ENCODE peak calls at places on chromosomes 13 and 19, in eight cellular contexts. One of them, this sample, is unnamed. For H3K9me3, the result is how much of the 10 kb centered on the place peaks cover.

GRCh38 chr13:94710081-94710809 is 2.1 kb downstream of the SOX21 start:
- DNase-seq in Peyer's patch: no peak
- DNase-seq in body of pancreas: no peak
- DNase-seq in heart left ventricle: no peak
- DNase-seq in endodermal cell: no peak
- DNase-seq in transverse colon: no peak
- DNase-seq in WERI-Rb-1: no peak
- DNase-seq in sigmoid colon: no peak
- DNase-seq in this sample: no peak

GRCh38 chr19:46798713-46799112 is 10.3 kb upstream of the SLC1A5 start:
- DNase-seq in endodermal cell: no peak
- DNase-seq in sigmoid colon: no peak
- DNase-seq in WERI-Rb-1: no peak
- DNase-seq in transverse colon: no peak
- DNase-seq in heart left ventricle: no peak
- DNase-seq in Peyer's patch: no peak
- DNase-seq in body of pancreas: no peak
- DNase-seq in this sample: no peak

GRCh38 chr13:49374585-49375290 is 69.1 kb downstream of the CAB39L start:
- DNase-seq in Peyer's patch: no peak
- DNase-seq in sigmoid colon: no peak
- DNase-seq in body of pancreas: no peak
- DNase-seq in WERI-Rb-1: no peak
- DNase-seq in heart left ventricle: no peak
- DNase-seq in endodermal cell: no peak
- DNase-seq in transverse colon: no peak
- DNase-seq in this sample: no peak

GRCh38 chr13:36675213-36675536 is 1.4 kb downstream of the SERTM1 start:
- DNase-seq in body of pancreas: no peak
- DNase-seq in heart left ventricle: no peak
- DNase-seq in sigmoid colon: no peak
- DNase-seq in transverse colon: no peak
- DNase-seq in Peyer's patch: no peak
- DNase-seq in WERI-Rb-1: no peak
- DNase-seq in endodermal cell: no peak
- DNase-seq in this sample: no peak

GRCh38 chr19:32566246-32566830 is 14.7 kb upstream of the PDCD5 start:
- DNase-seq in heart left ventricle: no peak
- DNase-seq in Peyer's patch: no peak
- DNase-seq in sigmoid colon: no peak
- DNase-seq in body of pancreas: no peak
- DNase-seq in transverse colon: no peak
- DNase-seq in endodermal cell: no peak
- DNase-seq in WERI-Rb-1: no peak
- DNase-seq in this sample: no peak

GRCh38 chr13:72397265-72397664 is 330.2 kb downstream of the MZT1 start:
- DNase-seq in transverse colon: no peak
- DNase-seq in WERI-Rb-1: no peak
- DNase-seq in sigmoid colon: no peak
- DNase-seq in heart left ventricle: no peak
- DNase-seq in body of pancreas: no peak
- DNase-seq in Peyer's patch: no peak
- DNase-seq in endodermal cell: no peak
- DNase-seq in this sample: no peak

GRCh38 chr19:54281008-54281728 is at the start of gene LILRB2:
- DNase-seq in endodermal cell: no peak
- DNase-seq in sigmoid colon: peak
- DNase-seq in heart left ventricle: no peak
- DNase-seq in WERI-Rb-1: no peak
- DNase-seq in transverse colon: no peak
- DNase-seq in Peyer's patch: peak
- DNase-seq in body of pancreas: no peak
- DNase-seq in this sample: no peak

GRCh38 chr19:54612428-54612827 is 17.9 kb upstream of the LILRB1 start:
- DNase-seq in heart left ventricle: no peak
- DNase-seq in endodermal cell: no peak
- DNase-seq in sigmoid colon: no peak
- DNase-seq in transverse colon: no peak
- DNase-seq in Peyer's patch: no peak
- DNase-seq in WERI-Rb-1: no peak
- DNase-seq in body of pancreas: no peak
- DNase-seq in this sample: no peak

GRCh38 chr19:49241769-49242168 is 83.2 kb downstream of the SLC6A16 start:
- DNase-seq in heart left ventricle: no peak
- DNase-seq in Peyer's patch: no peak
- DNase-seq in transverse colon: no peak
- DNase-seq in endodermal cell: no peak
- DNase-seq in sigmoid colon: no peak
- DNase-seq in body of pancreas: no peak
- DNase-seq in WERI-Rb-1: no peak
- DNase-seq in this sample: no peak

GRCh38 chr13:62879071-62879470 is 1463.4 kb upstream of the PCDH20 start:
- DNase-seq in endodermal cell: no peak
- DNase-seq in Peyer's patch: no peak
- DNase-seq in body of pancreas: no peak
- DNase-seq in transverse colon: no peak
- DNase-seq in WERI-Rb-1: no peak
- DNase-seq in heart left ventricle: no peak
- DNase-seq in sigmoid colon: no peak
- DNase-seq in this sample: no peak

GRCh38 chr19:55098716-55099556 is 18.5 kb downstream of the PPP1R12C start:
- DNase-seq in endodermal cell: peak
- DNase-seq in WERI-Rb-1: no peak
- DNase-seq in sigmoid colon: peak
- DNase-seq in body of pancreas: no peak
- DNase-seq in heart left ventricle: no peak
- DNase-seq in transverse colon: no peak
- DNase-seq in Peyer's patch: no peak
- DNase-seq in this sample: peak

GRCh38 chr13:39602614-39603366 is at the start of gene LHFPL6:
- DNase-seq in WERI-Rb-1: peak
- DNase-seq in heart left ventricle: peak
- DNase-seq in transverse colon: peak
- DNase-seq in body of pancreas: peak
- DNase-seq in Peyer's patch: peak
- DNase-seq in sigmoid colon: peak
- DNase-seq in endodermal cell: peak
- DNase-seq in this sample: peak

GRCh38 chr19:57708641-57709354 is at the start of gene ZNF154:
- DNase-seq in body of pancreas: peak
- DNase-seq in transverse colon: peak
- DNase-seq in endodermal cell: peak
- DNase-seq in Peyer's patch: peak
- DNase-seq in heart left ventricle: peak
- DNase-seq in WERI-Rb-1: no peak
- DNase-seq in sigmoid colon: peak
- DNase-seq in this sample: no peak

GRCh38 chr19:54462713-54463530 is 656 bp downstream of the LENG9 start:
- DNase-seq in heart left ventricle: peak
- DNase-seq in body of pancreas: peak
- DNase-seq in WERI-Rb-1: peak
- DNase-seq in transverse colon: peak
- DNase-seq in sigmoid colon: peak
- DNase-seq in endodermal cell: peak
- DNase-seq in Peyer's patch: peak
- DNase-seq in this sample: peak

GRCh38 chr19:18590273-18591272 is 2.0 kb downstream of the REX1BD start:
- DNase-seq in sigmoid colon: peak
- DNase-seq in endodermal cell: peak
- DNase-seq in heart left ventricle: no peak
- DNase-seq in WERI-Rb-1: peak
- DNase-seq in body of pancreas: no peak
- DNase-seq in transverse colon: peak
- DNase-seq in Peyer's patch: no peak
- DNase-seq in this sample: no peak

GRCh38 chr13:22311734-22312404 is 641.0 kb downstream of the FGF9 start:
- DNase-seq in Peyer's patch: no peak
- DNase-seq in WERI-Rb-1: no peak
- DNase-seq in heart left ventricle: no peak
- DNase-seq in endodermal cell: peak
- DNase-seq in sigmoid colon: peak
- DNase-seq in transverse colon: no peak
- DNase-seq in body of pancreas: no peak
- DNase-seq in this sample: no peak

GRCh38 chr19:56538254-56538760 is 441 bp upstream of the ZFP28 start:
- DNase-seq in sigmoid colon: peak
- DNase-seq in WERI-Rb-1: peak
- DNase-seq in body of pancreas: peak
- DNase-seq in Peyer's patch: peak
- DNase-seq in heart left ventricle: peak
- DNase-seq in transverse colon: peak
- DNase-seq in endodermal cell: peak
- DNase-seq in this sample: peak

GRCh38 chr19:56538761-56539263 is at the start of gene ZFP28:
- DNase-seq in sigmoid colon: no peak
- DNase-seq in body of pancreas: peak
- DNase-seq in WERI-Rb-1: peak
- DNase-seq in heart left ventricle: peak
- DNase-seq in transverse colon: peak
- DNase-seq in endodermal cell: peak
- DNase-seq in Peyer's patch: peak
- DNase-seq in this sample: peak

GRCh38 chr19:56537442-56537841 is 1.3 kb upstream of the ZFP28 start:
- DNase-seq in transverse colon: no peak
- DNase-seq in WERI-Rb-1: no peak
- DNase-seq in endodermal cell: no peak
- DNase-seq in sigmoid colon: no peak
- DNase-seq in heart left ventricle: no peak
- DNase-seq in Peyer's patch: no peak
- DNase-seq in body of pancreas: no peak
- DNase-seq in this sample: no peak
- H3K9me3 ChIP-seq in transverse colon: under half
- H3K9me3 ChIP-seq in WERI-Rb-1: under half
- H3K9me3 ChIP-seq in endodermal cell: half or more
- H3K9me3 ChIP-seq in sigmoid colon: under half
- H3K9me3 ChIP-seq in heart left ventricle: half or more
- H3K9me3 ChIP-seq in Peyer's patch: under half
- H3K9me3 ChIP-seq in body of pancreas: under half
- H3K9me3 ChIP-seq in this sample: half or more

DNA sequence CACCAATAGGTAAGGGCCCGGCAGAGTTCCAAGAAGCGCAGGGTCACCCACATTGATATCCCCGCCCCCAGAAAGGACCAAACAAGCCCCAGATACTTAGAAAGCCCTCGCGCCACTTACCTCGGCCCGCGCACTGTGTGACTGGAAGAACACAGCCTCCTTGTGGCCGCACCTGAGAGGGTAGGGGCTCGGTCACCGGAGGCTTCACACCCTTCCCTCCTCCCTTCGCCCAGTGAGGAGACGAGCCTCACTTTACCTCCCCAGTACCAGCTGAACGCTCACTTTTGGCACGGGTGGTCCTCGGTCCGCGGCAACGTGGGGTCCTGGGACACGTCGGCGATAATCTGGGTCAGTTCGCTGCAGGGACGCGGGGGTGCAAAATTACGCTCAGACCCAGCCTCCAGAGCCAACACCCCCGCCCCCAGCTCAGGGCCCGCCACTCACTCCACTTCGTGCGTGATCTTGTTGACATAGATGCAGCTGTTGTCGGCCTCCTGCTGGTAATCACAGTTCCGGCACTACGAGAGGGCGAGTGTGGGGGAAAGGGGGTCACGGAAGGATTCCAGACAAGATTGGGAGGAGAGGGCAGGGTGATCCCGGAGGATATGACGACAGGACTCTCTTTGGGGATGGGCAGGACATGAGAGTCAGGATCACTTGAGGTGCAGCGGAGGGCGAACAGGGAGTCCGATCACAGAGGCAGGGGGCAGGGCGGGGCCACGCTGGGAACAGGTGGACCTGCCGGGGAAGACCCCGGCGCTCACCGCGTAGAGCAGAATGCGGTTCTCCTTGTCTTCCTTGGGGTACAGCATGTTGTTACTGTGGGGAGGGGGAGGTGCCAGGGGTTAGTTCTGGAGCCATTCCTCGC is 546 bp downstream of the POLR2I start:
- DNase-seq in WERI-Rb-1: peak
- DNase-seq in heart left ventricle: peak
- DNase-seq in endodermal cell: peak
- DNase-seq in sigmoid colon: no peak
- DNase-seq in transverse colon: peak
- DNase-seq in body of pancreas: peak
- DNase-seq in Peyer's patch: peak
- DNase-seq in this sample: peak
- TF ChIP-seq CTCF in WERI-Rb-1: peak
- TF ChIP-seq CTCF in heart left ventricle: no peak
- TF ChIP-seq CTCF in endodermal cell: peak
- TF ChIP-seq CTCF in sigmoid colon: no peak
- TF ChIP-seq CTCF in transverse colon: no peak
- TF ChIP-seq CTCF in body of pancreas: peak
- TF ChIP-seq CTCF in Peyer's patch: no peak
- TF ChIP-seq CTCF in this sample: peak

GRCh38 chr19:12265921-12266704 is 28.6 kb downstream of the ZNF44 start:
- DNase-seq in Peyer's patch: no peak
- DNase-seq in WERI-Rb-1: no peak
- DNase-seq in heart left ventricle: no peak
- DNase-seq in body of pancreas: no peak
- DNase-seq in endodermal cell: no peak
- DNase-seq in sigmoid colon: no peak
- DNase-seq in transverse colon: no peak
- DNase-seq in this sample: no peak
- H3K9me3 ChIP-seq in Peyer's patch: under half
- H3K9me3 ChIP-seq in WERI-Rb-1: under half
- H3K9me3 ChIP-seq in heart left ventricle: half or more
- H3K9me3 ChIP-seq in body of pancreas: under half
- H3K9me3 ChIP-seq in endodermal cell: under half
- H3K9me3 ChIP-seq in sigmoid colon: under half
- H3K9me3 ChIP-seq in transverse colon: half or more
- H3K9me3 ChIP-seq in this sample: half or more

GRCh38 chr19:10820173-10820572 is 15.8 kb downstream of the TMED1 start:
- DNase-seq in endodermal cell: peak
- DNase-seq in transverse colon: no peak
- DNase-seq in body of pancreas: no peak
- DNase-seq in heart left ventricle: no peak
- DNase-seq in Peyer's patch: no peak
- DNase-seq in WERI-Rb-1: no peak
- DNase-seq in sigmoid colon: no peak
- DNase-seq in this sample: no peak
- TF ChIP-seq CTCF in endodermal cell: peak
- TF ChIP-seq CTCF in transverse colon: no peak
- TF ChIP-seq CTCF in body of pancreas: peak
- TF ChIP-seq CTCF in heart left ventricle: peak
- TF ChIP-seq CTCF in Peyer's patch: peak
- TF ChIP-seq CTCF in WERI-Rb-1: peak
- TF ChIP-seq CTCF in sigmoid colon: no peak
- TF ChIP-seq CTCF in this sample: no peak